ENCODE peak calls at places on chromosomes 7 and 10, in four cellular contexts. B is T follicular helper cell; K is stimulated activated CD4-positive, alpha-beta T cell treated with anti-CD3 and anti-CD28 coated beads, Interleukin-2, amount 100 ng/mL, for 24 hours; G is substantia nigra. D is an unnamed sample.

GRCh38 chr7:711093-711966 is 15.2 kb upstream of the DNAAF5 start:
- DNase-seq in B (no peak), K (no peak), G (no peak), D (no peak)

GRCh38 chr7:31192996-31193395 is 140.9 kb downstream of the ADCYAP1R1 start:
- DNase-seq in B (no peak), K (no peak), G (peak), D (no peak)

GRCh38 chr7:44290250-44290616 is 35.2 kb downstream of the CAMK2B start:
- DNase-seq in B (no peak), K (no peak), G (no peak), D (no peak)

GRCh38 chr10:76329891-76330575 is 898.6 kb downstream of the LRMDA start:
- DNase-seq in B (no peak), K (no peak), G (no peak), D (no peak)

GRCh38 chr10:71745659-71746250 is 26.2 kb upstream of the C10orf105 start:
- DNase-seq in B (no peak), K (peak), G (no peak), D (no peak)

GRCh38 chr7:83956104-83956503 is 238.5 kb downstream of the SEMA3A start:
- DNase-seq in B (no peak), K (no peak), G (no peak), D (no peak)

GRCh38 chr10:80718024-80718423 is 180.3 kb downstream of the SH2D4B start:
- DNase-seq in B (no peak), K (no peak), G (no peak), D (no peak)

GRCh38 chr10:129350690-129351089 is 116.4 kb upstream of the MGMT start:
- DNase-seq in B (no peak), K (no peak), G (no peak), D (no peak)

GRCh38 chr7:99314504-99314903 is 11.2 kb upstream of the ARPC1A start:
- DNase-seq in B (no peak), K (peak), G (no peak), D (no peak)

GRCh38 chr10:100895346-100895745 is 17.4 kb upstream of the SLF2 start:
- DNase-seq in B (no peak), K (peak), G (no peak), D (no peak)

GRCh38 chr10:37289833-37290464 is 164.6 kb downstream of the ANKRD30A start:
- DNase-seq in B (no peak), K (no peak), G (no peak), D (no peak)

GRCh38 chr10:69731184-69731583 is 70.5 kb upstream of the COL13A1 start:
- DNase-seq in B (no peak), K (no peak), G (peak), D (no peak)

GRCh38 chr10:126939706-126940105 is 34.5 kb downstream of the DOCK1 start:
- DNase-seq in B (no peak), K (no peak), G (peak), D (no peak)

GRCh38 chr10:5581670-5582566 is 57.2 kb downstream of the CALML3 start:
- DNase-seq in B (no peak), K (no peak), G (no peak), D (no peak)

GRCh38 chr7:65287023-65287422 is 86.6 kb upstream of the ZNF92 start:
- DNase-seq in B (no peak), K (no peak), G (no peak), D (no peak)

GRCh38 chr7:69070476-69070875 is 527.8 kb upstream of the AUTS2 start:
- DNase-seq in B (no peak), K (no peak), G (no peak), D (no peak)

GRCh38 chr7:85341973-85342372 is 155.1 kb upstream of the SEMA3D start:
- DNase-seq in B (no peak), K (no peak), G (no peak), D (no peak)

GRCh38 chr7:90551036-90551435 is 45.1 kb upstream of the CDK14 start:
- DNase-seq in B (no peak), K (no peak), G (no peak), D (no peak)

GRCh38 chr10:61642692-61643091 is 20.0 kb upstream of the CABCOCO1 start:
- DNase-seq in B (no peak), K (no peak), G (no peak), D (no peak)

GRCh38 chr10:47380341-47381215 is 3.5 kb downstream of the ZNF488 start:
- DNase-seq in B (no peak), K (no peak), G (no peak), D (no peak)

GRCh38 chr10:75398238-75398629 is 3.3 kb downstream of the ZNF503 start:
- DNase-seq in B (no peak), K (no peak), G (no peak), D (no peak)

GRCh38 chr10:101897633-101898032 is 54.0 kb upstream of the KCNIP2 start:
- DNase-seq in B (no peak), K (no peak), G (no peak), D (no peak)

GRCh38 chr7:15561840-15562239 is at the start of gene AGMO:
- DNase-seq in B (no peak), K (no peak), G (peak), D (no peak)

GRCh38 chr7:1027285-1028043 is 16.9 kb upstream of the GPR146 start:
- DNase-seq in B (no peak), K (no peak), G (peak), D (no peak)

GRCh38 chr10:63677001-63677400 is 155.8 kb downstream of the REEP3 start:
- DNase-seq in B (no peak), K (no peak), G (no peak), D (no peak)

GRCh38 chr10:72009430-72010081 is 45.4 kb downstream of the CHST3 start:
- DNase-seq in B (no peak), K (no peak), G (peak), D (no peak)

GRCh38 chr10:42836771-42837468 is 54.3 kb downstream of the BMS1 start:
- DNase-seq in B (no peak), K (no peak), G (no peak), D (no peak)

GRCh38 chr7:133836666-133837065 is 290.5 kb upstream of the LRGUK start:
- DNase-seq in B (no peak), K (no peak), G (no peak), D (no peak)

GRCh38 chr10:3072641-3073360 is 5.5 kb downstream of the PFKP start:
- DNase-seq in B (no peak), K (no peak), G (no peak), D (no peak)

GRCh38 chr10:74008212-74008731 is 10.4 kb downstream of the VCL start:
- DNase-seq in B (no peak), K (no peak), G (no peak), D (no peak)

GRCh38 chr7:131607291-131608111 is 51.1 kb upstream of the PODXL start:
- DNase-seq in B (no peak), K (no peak), G (peak), D (no peak)

GRCh38 chr10:57952741-57953140 is 315.0 kb downstream of the IPMK start:
- DNase-seq in B (no peak), K (no peak), G (no peak), D (no peak)

GRCh38 chr10:128709975-128710794 is 584.0 kb upstream of the MKI67 start:
- DNase-seq in B (no peak), K (no peak), G (no peak), D (no peak)

GRCh38 chr7:110676785-110677184 is 414.1 kb upstream of the LRRN3 start:
- DNase-seq in B (no peak), K (no peak), G (no peak), D (no peak)

GRCh38 chr7:78576196-78576595 is 777.6 kb downstream of the PHTF2 start:
- DNase-seq in B (no peak), K (no peak), G (no peak), D (no peak)

D was measured in GDM1.